ENCODE peak calls at places on chromosomes 4 and X, in four cellular contexts. One of them, this sample, is unnamed.

GRCh38 chr4:148735432-148736155 is 293.4 kb upstream of the NR3C2 start:
- DNase-seq in kidney epithelial cell: no peak
- DNase-seq in retinal pigment epithelial cell: no peak
- DNase-seq in lower leg skin: no peak
- DNase-seq in this sample: no peak

GRCh38 chr4:16126714-16127113 is 42.9 kb upstream of the PROM1 start:
- DNase-seq in lower leg skin: no peak
- DNase-seq in retinal pigment epithelial cell: no peak
- DNase-seq in kidney epithelial cell: no peak
- DNase-seq in this sample: no peak

GRCh38 chr4:127006509-127006908 is 626.2 kb upstream of the INTU start:
- DNase-seq in retinal pigment epithelial cell: no peak
- DNase-seq in lower leg skin: no peak
- DNase-seq in kidney epithelial cell: no peak
- DNase-seq in this sample: no peak

GRCh38 chr4:181289203-181289602 is 954.0 kb upstream of the TENM3 start:
- DNase-seq in kidney epithelial cell: no peak
- DNase-seq in lower leg skin: no peak
- DNase-seq in retinal pigment epithelial cell: no peak
- DNase-seq in this sample: no peak

GRCh38 chr4:160175064-160175643 is 1072.3 kb downstream of the RAPGEF2 start:
- DNase-seq in lower leg skin: no peak
- DNase-seq in kidney epithelial cell: no peak
- DNase-seq in retinal pigment epithelial cell: no peak
- DNase-seq in this sample: no peak

GRCh38 chrX:69126642-69127041 is 38.6 kb downstream of the PJA1 start:
- DNase-seq in retinal pigment epithelial cell: no peak
- DNase-seq in kidney epithelial cell: no peak
- DNase-seq in lower leg skin: no peak
- DNase-seq in this sample: no peak

GRCh38 chrX:46626566-46626965 is 53.0 kb downstream of the CHST7 start:
- DNase-seq in lower leg skin: no peak
- DNase-seq in kidney epithelial cell: no peak
- DNase-seq in retinal pigment epithelial cell: no peak
- DNase-seq in this sample: peak; percentile 86

GRCh38 chr4:41366911-41367517 is 110.3 kb downstream of the UCHL1 start:
- DNase-seq in kidney epithelial cell: no peak
- DNase-seq in lower leg skin: no peak
- DNase-seq in retinal pigment epithelial cell: no peak
- DNase-seq in this sample: no peak

GRCh38 chr4:161815841-161816240 is 348.0 kb downstream of the FSTL5 start:
- DNase-seq in retinal pigment epithelial cell: no peak
- DNase-seq in lower leg skin: no peak
- DNase-seq in kidney epithelial cell: no peak
- DNase-seq in this sample: no peak

GRCh38 chrX:40097492-40098263 is at the start of gene BCOR:
- DNase-seq in lower leg skin: peak; percentile 93
- DNase-seq in kidney epithelial cell: no peak
- DNase-seq in retinal pigment epithelial cell: no peak
- DNase-seq in this sample: no peak

GRCh38 chr4:169745291-169745690 is 12.5 kb downstream of the HPF1 start:
- DNase-seq in kidney epithelial cell: no peak
- DNase-seq in retinal pigment epithelial cell: no peak
- DNase-seq in lower leg skin: no peak
- DNase-seq in this sample: no peak

GRCh38 chr4:156505341-156505955 is 466.2 kb downstream of the PDGFC start:
- DNase-seq in kidney epithelial cell: no peak
- DNase-seq in retinal pigment epithelial cell: peak; percentile 34
- DNase-seq in lower leg skin: no peak
- DNase-seq in this sample: no peak

GRCh38 chrX:131783555-131784338 is 239.4 kb upstream of the STK26 start:
- DNase-seq in kidney epithelial cell: peak; percentile 60
- DNase-seq in retinal pigment epithelial cell: no peak
- DNase-seq in lower leg skin: peak; percentile 89
- DNase-seq in this sample: no peak

GRCh38 chr4:124997124-124997523 is 284.6 kb upstream of the ANKRD50 start:
- DNase-seq in retinal pigment epithelial cell: no peak
- DNase-seq in lower leg skin: no peak
- DNase-seq in kidney epithelial cell: no peak
- DNase-seq in this sample: no peak

DNA sequence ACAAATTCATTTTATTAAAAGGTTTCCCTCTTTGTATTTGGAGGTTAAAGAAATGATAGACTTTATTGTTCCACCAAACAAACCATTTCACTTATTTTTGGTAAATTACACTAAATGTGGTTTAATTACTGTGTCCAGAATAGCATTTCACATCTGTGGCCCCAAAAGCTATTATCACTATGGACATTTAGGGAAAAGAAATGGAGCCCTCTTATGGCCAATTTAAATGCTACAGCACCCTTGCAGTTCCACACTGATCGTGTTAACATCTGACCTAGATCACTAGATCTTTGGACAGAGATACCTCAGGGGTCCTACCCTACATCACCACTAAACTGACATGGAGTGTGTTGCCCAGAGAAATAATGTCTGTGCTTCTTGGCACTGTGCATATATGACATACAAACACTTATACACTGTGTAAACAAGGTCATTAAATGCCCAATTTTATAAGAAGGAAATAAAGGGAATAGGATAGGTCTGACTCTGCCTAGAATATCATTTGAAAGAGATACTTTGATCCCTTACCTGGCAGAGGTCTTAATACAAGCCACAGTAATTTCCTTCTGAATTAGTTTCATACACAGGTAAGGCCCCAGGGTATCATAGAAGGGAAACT is 163.9 kb downstream of the KDR start:
- DNase-seq in kidney epithelial cell: no peak
- DNase-seq in lower leg skin: no peak
- DNase-seq in retinal pigment epithelial cell: peak; percentile 1
- DNase-seq in this sample: no peak
- TF ChIP-seq CTCF in kidney epithelial cell: peak; percentile 48
- TF ChIP-seq CTCF in lower leg skin: peak; percentile 21
- TF ChIP-seq CTCF in retinal pigment epithelial cell: peak; percentile 69
- TF ChIP-seq CTCF in this sample: peak; percentile 32

GRCh38 chrX:3585719-3586118 is 127.7 kb downstream of the PRKX start:
- DNase-seq in retinal pigment epithelial cell: no peak
- DNase-seq in lower leg skin: no peak
- DNase-seq in kidney epithelial cell: no peak
- DNase-seq in this sample: no peak
- TF ChIP-seq CTCF in retinal pigment epithelial cell: no peak
- TF ChIP-seq CTCF in lower leg skin: no peak
- TF ChIP-seq CTCF in kidney epithelial cell: no peak
- TF ChIP-seq CTCF in this sample: no peak

DNA sequence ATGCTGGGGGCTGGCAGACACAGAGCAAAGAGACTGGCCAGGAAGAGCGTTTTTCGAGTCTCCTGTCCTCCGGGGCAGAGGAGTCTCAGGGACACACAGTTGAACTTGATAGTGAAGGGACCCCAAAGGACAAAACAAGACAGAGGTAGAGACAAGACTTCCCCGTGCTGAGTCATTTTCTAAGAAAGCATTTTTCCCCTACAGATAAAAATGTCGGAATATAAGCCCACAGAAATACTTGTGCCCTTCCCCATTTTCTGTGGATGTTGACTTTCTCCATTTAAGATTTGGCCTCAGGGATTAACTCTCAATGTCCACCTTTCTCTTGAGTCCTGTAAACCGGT is 523 bp upstream of the BTK start:
- DNase-seq in retinal pigment epithelial cell: no peak
- DNase-seq in kidney epithelial cell: no peak
- DNase-seq in lower leg skin: no peak
- DNase-seq in this sample: no peak
- TF ChIP-seq CTCF in retinal pigment epithelial cell: no peak
- TF ChIP-seq CTCF in kidney epithelial cell: no peak
- TF ChIP-seq CTCF in lower leg skin: no peak
- TF ChIP-seq CTCF in this sample: no peak

GRCh38 chr4:83905952-83906351 is 370.0 kb downstream of the GPAT3 start:
- DNase-seq in retinal pigment epithelial cell: no peak
- DNase-seq in lower leg skin: no peak
- DNase-seq in kidney epithelial cell: no peak
- DNase-seq in this sample: no peak
- TF ChIP-seq CTCF in retinal pigment epithelial cell: peak; percentile 41
- TF ChIP-seq CTCF in lower leg skin: no peak
- TF ChIP-seq CTCF in kidney epithelial cell: peak; percentile 23
- TF ChIP-seq CTCF in this sample: no peak